ENCODE peak calls at places on chromosomes 3 and 15, in four cellular contexts. One of them, this sample, is unnamed.

GRCh38 chr15:58760385-58761009 is 10.6 kb upstream of the MINDY2 start:
- DNase-seq in Peyer's patch: no peak
- DNase-seq in astrocyte of the spinal cord: no peak
- DNase-seq in CD8-positive, alpha-beta memory T cell: no peak
- DNase-seq in this sample: no peak

GRCh38 chr3:143099690-143100089 is 19.9 kb upstream of the CHST2 start:
- DNase-seq in Peyer's patch: no peak
- DNase-seq in astrocyte of the spinal cord: no peak
- DNase-seq in CD8-positive, alpha-beta memory T cell: no peak
- DNase-seq in this sample: no peak

GRCh38 chr3:137642305-137642704 is 121.8 kb upstream of the SOX14 start:
- DNase-seq in Peyer's patch: no peak
- DNase-seq in astrocyte of the spinal cord: no peak
- DNase-seq in CD8-positive, alpha-beta memory T cell: no peak
- DNase-seq in this sample: no peak

GRCh38 chr3:157921767-157922166 is 184.5 kb downstream of the SHOX2 start:
- DNase-seq in Peyer's patch: no peak
- DNase-seq in astrocyte of the spinal cord: no peak
- DNase-seq in CD8-positive, alpha-beta memory T cell: no peak
- DNase-seq in this sample: no peak

GRCh38 chr3:24237971-24238767 is 256.5 kb downstream of the THRB start:
- DNase-seq in Peyer's patch: no peak
- DNase-seq in astrocyte of the spinal cord: peak
- DNase-seq in CD8-positive, alpha-beta memory T cell: no peak
- DNase-seq in this sample: no peak

GRCh38 chr3:11944052-11944673 is 60.0 kb upstream of the SYN2 start:
- DNase-seq in Peyer's patch: no peak
- DNase-seq in astrocyte of the spinal cord: peak
- DNase-seq in CD8-positive, alpha-beta memory T cell: no peak
- DNase-seq in this sample: no peak

GRCh38 chr15:66965201-66965900 is 100.1 kb upstream of the SMAD3 start:
- DNase-seq in Peyer's patch: no peak
- DNase-seq in astrocyte of the spinal cord: no peak
- DNase-seq in CD8-positive, alpha-beta memory T cell: no peak
- DNase-seq in this sample: no peak

GRCh38 chr3:131458653-131459052 is 44.1 kb downstream of the MRPL3 start:
- DNase-seq in Peyer's patch: no peak
- DNase-seq in astrocyte of the spinal cord: no peak
- DNase-seq in CD8-positive, alpha-beta memory T cell: no peak
- DNase-seq in this sample: no peak

GRCh38 chr15:39247574-39247973 is 333.3 kb upstream of the THBS1 start:
- DNase-seq in Peyer's patch: no peak
- DNase-seq in astrocyte of the spinal cord: peak
- DNase-seq in CD8-positive, alpha-beta memory T cell: no peak
- DNase-seq in this sample: no peak

GRCh38 chr3:56917740-56918568 is 116.2 kb upstream of the ARHGEF3 start:
- DNase-seq in Peyer's patch: no peak
- DNase-seq in astrocyte of the spinal cord: no peak
- DNase-seq in CD8-positive, alpha-beta memory T cell: no peak
- DNase-seq in this sample: no peak

GRCh38 chr3:98172621-98173020 is 6.1 kb downstream of the OR5H15 start:
- DNase-seq in Peyer's patch: no peak
- DNase-seq in astrocyte of the spinal cord: no peak
- DNase-seq in CD8-positive, alpha-beta memory T cell: no peak
- DNase-seq in this sample: no peak

GRCh38 chr3:170802164-170803151 is 67.5 kb downstream of the RPL22L1 start:
- DNase-seq in Peyer's patch: no peak
- DNase-seq in astrocyte of the spinal cord: peak
- DNase-seq in CD8-positive, alpha-beta memory T cell: no peak
- DNase-seq in this sample: no peak

GRCh38 chr15:32909431-32909830 is 191.6 kb downstream of the GREM1 start:
- DNase-seq in Peyer's patch: no peak
- DNase-seq in astrocyte of the spinal cord: peak
- DNase-seq in CD8-positive, alpha-beta memory T cell: no peak
- DNase-seq in this sample: no peak

GRCh38 chr15:35142578-35142977 is 57.5 kb upstream of the NANOGP8 start:
- DNase-seq in Peyer's patch: no peak
- DNase-seq in astrocyte of the spinal cord: peak
- DNase-seq in CD8-positive, alpha-beta memory T cell: no peak
- DNase-seq in this sample: no peak

GRCh38 chr15:93997071-93997658 is 234.2 kb upstream of the MCTP2 start:
- DNase-seq in Peyer's patch: no peak
- DNase-seq in astrocyte of the spinal cord: peak
- DNase-seq in CD8-positive, alpha-beta memory T cell: no peak
- DNase-seq in this sample: no peak

GRCh38 chr3:13025778-13026518 is 47.3 kb downstream of the IQSEC1 start:
- DNase-seq in Peyer's patch: no peak
- DNase-seq in astrocyte of the spinal cord: no peak
- DNase-seq in CD8-positive, alpha-beta memory T cell: no peak
- DNase-seq in this sample: no peak

GRCh38 chr3:54567949-54568348 is 359.9 kb downstream of the LRTM1 start:
- DNase-seq in Peyer's patch: no peak
- DNase-seq in astrocyte of the spinal cord: no peak
- DNase-seq in CD8-positive, alpha-beta memory T cell: no peak
- DNase-seq in this sample: no peak

GRCh38 chr3:188283347-188283746 is 129.4 kb downstream of the LPP start:
- DNase-seq in Peyer's patch: no peak
- DNase-seq in astrocyte of the spinal cord: no peak
- DNase-seq in CD8-positive, alpha-beta memory T cell: no peak
- DNase-seq in this sample: no peak

GRCh38 chr3:25856902-25857518 is 67.1 kb downstream of the OXSM start:
- DNase-seq in Peyer's patch: no peak
- DNase-seq in astrocyte of the spinal cord: peak
- DNase-seq in CD8-positive, alpha-beta memory T cell: no peak
- DNase-seq in this sample: no peak

GRCh38 chr3:183239046-183239445 is 14.0 kb upstream of the B3GNT5 start:
- DNase-seq in Peyer's patch: no peak
- DNase-seq in astrocyte of the spinal cord: no peak
- DNase-seq in CD8-positive, alpha-beta memory T cell: no peak
- DNase-seq in this sample: no peak

GRCh38 chr15:67189326-67190051 is 65.0 kb downstream of the AAGAB start:
- DNase-seq in Peyer's patch: peak
- DNase-seq in astrocyte of the spinal cord: no peak
- DNase-seq in CD8-positive, alpha-beta memory T cell: no peak
- DNase-seq in this sample: no peak

GRCh38 chr15:26242565-26242964 is 379.4 kb upstream of the ATP10A start:
- DNase-seq in Peyer's patch: no peak
- DNase-seq in astrocyte of the spinal cord: no peak
- DNase-seq in CD8-positive, alpha-beta memory T cell: no peak
- DNase-seq in this sample: no peak

GRCh38 chr15:101016581-101016980 is 97.4 kb downstream of the LRRK1 start:
- DNase-seq in Peyer's patch: no peak
- DNase-seq in astrocyte of the spinal cord: no peak
- DNase-seq in CD8-positive, alpha-beta memory T cell: no peak
- DNase-seq in this sample: no peak

GRCh38 chr3:186882125-186882524 is 39.6 kb downstream of the ADIPOQ start:
- DNase-seq in Peyer's patch: no peak
- DNase-seq in astrocyte of the spinal cord: no peak
- DNase-seq in CD8-positive, alpha-beta memory T cell: no peak
- DNase-seq in this sample: no peak

GRCh38 chr3:53252105-53252946 is 3.5 kb downstream of the TKT start:
- DNase-seq in Peyer's patch: no peak
- DNase-seq in astrocyte of the spinal cord: no peak
- DNase-seq in CD8-positive, alpha-beta memory T cell: no peak
- DNase-seq in this sample: no peak

DNA sequence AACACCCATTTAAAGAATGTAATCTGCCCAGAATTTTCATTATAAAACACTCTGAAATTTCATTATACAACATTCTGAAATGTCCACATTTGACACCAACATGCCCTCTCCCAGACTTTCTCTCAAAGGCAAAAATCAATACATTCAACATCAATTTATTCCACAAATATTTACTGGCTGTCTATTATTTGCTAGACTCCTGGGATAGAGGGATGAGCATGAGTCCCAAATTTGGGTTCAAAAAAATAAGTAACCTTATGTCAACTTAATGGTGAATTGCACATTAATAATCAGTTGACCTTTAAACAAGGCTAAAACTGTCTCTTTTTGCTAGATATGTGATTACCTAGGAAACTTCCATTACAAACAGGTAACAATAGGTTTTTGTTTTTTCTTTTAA is 109.0 kb downstream of the SERPINI1 start:
- DNase-seq in Peyer's patch: no peak
- DNase-seq in astrocyte of the spinal cord: no peak
- DNase-seq in CD8-positive, alpha-beta memory T cell: no peak
- DNase-seq in this sample: no peak
- H3K4me3 ChIP-seq in Peyer's patch: no peak
- H3K4me3 ChIP-seq in astrocyte of the spinal cord: no peak
- H3K4me3 ChIP-seq in CD8-positive, alpha-beta memory T cell: no peak
- H3K4me3 ChIP-seq in this sample: no peak

GRCh38 chr3:14647976-14648955 is 3.3 kb upstream of the CCDC174 start:
- DNase-seq in Peyer's patch: no peak
- DNase-seq in astrocyte of the spinal cord: no peak
- DNase-seq in CD8-positive, alpha-beta memory T cell: no peak
- DNase-seq in this sample: no peak
- H3K4me3 ChIP-seq in Peyer's patch: no peak
- H3K4me3 ChIP-seq in astrocyte of the spinal cord: no peak
- H3K4me3 ChIP-seq in CD8-positive, alpha-beta memory T cell: no peak
- H3K4me3 ChIP-seq in this sample: no peak

GRCh38 chr15:82648257-82649103 is 1.3 kb upstream of the CPEB1 start:
- DNase-seq in Peyer's patch: no peak
- DNase-seq in astrocyte of the spinal cord: no peak
- DNase-seq in CD8-positive, alpha-beta memory T cell: no peak
- DNase-seq in this sample: no peak

GRCh38 chr15:82647835-82648256 is 683 bp upstream of the CPEB1 start:
- DNase-seq in Peyer's patch: no peak
- DNase-seq in astrocyte of the spinal cord: no peak
- DNase-seq in CD8-positive, alpha-beta memory T cell: peak
- DNase-seq in this sample: peak

GRCh38 chr15:82643992-82644391 is 3.2 kb downstream of the CPEB1 start:
- DNase-seq in Peyer's patch: no peak
- DNase-seq in astrocyte of the spinal cord: no peak
- DNase-seq in CD8-positive, alpha-beta memory T cell: no peak
- DNase-seq in this sample: no peak

GRCh38 chr15:82647045-82647834 is at the start of gene CPEB1:
- DNase-seq in Peyer's patch: peak
- DNase-seq in astrocyte of the spinal cord: peak
- DNase-seq in CD8-positive, alpha-beta memory T cell: no peak
- DNase-seq in this sample: peak

GRCh38 chr15:82646250-82647044 is 716 bp downstream of the CPEB1 start:
- DNase-seq in Peyer's patch: no peak
- DNase-seq in astrocyte of the spinal cord: no peak
- DNase-seq in CD8-positive, alpha-beta memory T cell: no peak
- DNase-seq in this sample: no peak
- H3K4me3 ChIP-seq in Peyer's patch: peak
- H3K4me3 ChIP-seq in astrocyte of the spinal cord: no peak
- H3K4me3 ChIP-seq in CD8-positive, alpha-beta memory T cell: no peak
- H3K4me3 ChIP-seq in this sample: peak

GRCh38 chr15:99122831-99123705 is 18.2 kb downstream of the SYNM start:
- DNase-seq in Peyer's patch: no peak
- DNase-seq in astrocyte of the spinal cord: no peak
- DNase-seq in CD8-positive, alpha-beta memory T cell: no peak
- DNase-seq in this sample: no peak
- H3K4me3 ChIP-seq in Peyer's patch: peak
- H3K4me3 ChIP-seq in astrocyte of the spinal cord: no peak
- H3K4me3 ChIP-seq in CD8-positive, alpha-beta memory T cell: no peak
- H3K4me3 ChIP-seq in this sample: no peak